ENCODE peak calls at places on chromosomes 6 and 20, in ten cellular contexts. Y is HFFc6; P is CD8-positive, alpha-beta T cell; R is GM12865; U is AG10803; N is ovary; K is RWPE2; Q is progenitor cell of endocrine pancreas; L is transverse colon; M is neural progenitor cell. J is an unnamed sample.

GRCh38 chr20:62675156-62675871 is 33.0 kb downstream of the SLCO4A1 start:
- DNase-seq in M (no peak), P (no peak), U (peak), Q (no peak), N (no peak), Y (peak), K (no peak), L (no peak), R (no peak), J (no peak)

GRCh38 chr20:8424010-8424409 is 291.9 kb downstream of the PLCB1 start:
- DNase-seq in Q (no peak), N (no peak), R (no peak), L (no peak), P (no peak), U (peak), M (no peak), Y (peak), K (no peak), J (no peak)

GRCh38 chr20:63692436-63693078 is 3.9 kb upstream of the TNFRSF6B start:
- DNase-seq in R (no peak), M (no peak), L (no peak), Y (peak), Q (no peak), K (peak), U (peak), N (peak), P (no peak), J (no peak)

GRCh38 chr20:61895016-61895415 is 170.7 kb downstream of the TAF4 start:
- DNase-seq in Q (no peak), R (no peak), K (no peak), M (no peak), Y (no peak), U (no peak), N (no peak), L (no peak), P (no peak), J (no peak)

GRCh38 chr6:166595061-166595780 is 8.7 kb upstream of the RAMACL start:
- DNase-seq in R (no peak), Q (no peak), M (no peak), L (no peak), P (no peak), U (peak), K (no peak), N (no peak), Y (peak), J (no peak)

GRCh38 chr6:119096683-119097310 is 18.3 kb upstream of the FAM184A start:
- DNase-seq in L (peak), M (no peak), K (peak), Q (no peak), R (no peak), U (peak), N (peak), P (no peak), Y (no peak), J (no peak)

GRCh38 chr20:11849270-11849920 is 68.3 kb upstream of the BTBD3 start:
- DNase-seq in K (no peak), R (no peak), P (no peak), L (no peak), Q (no peak), N (no peak), M (no peak), Y (no peak), U (peak), J (no peak)

GRCh38 chr6:52020961-52021570 is 66.3 kb downstream of the PKHD1 start:
- DNase-seq in N (no peak), P (no peak), L (no peak), Q (no peak), U (peak), K (no peak), M (peak), R (peak), Y (peak), J (no peak)

GRCh38 chr6:107629545-107630147 is 139.7 kb downstream of the SOBP start:
- DNase-seq in K (no peak), M (no peak), U (no peak), L (no peak), P (no peak), R (no peak), Q (no peak), N (no peak), Y (no peak), J (no peak)

GRCh38 chr20:22575087-22575721 is 9.2 kb downstream of the FOXA2 start:
- DNase-seq in Y (no peak), Q (no peak), M (peak), U (peak), R (peak), L (peak), P (no peak), K (no peak), N (no peak), J (no peak)

GRCh38 chr6:155829646-155830045 is 374.0 kb upstream of the NOX3 start:
- DNase-seq in M (no peak), Q (no peak), U (no peak), Y (no peak), L (no peak), R (no peak), N (no peak), P (no peak), K (no peak), J (no peak)

GRCh38 chr20:57749131-57749690 is 39.4 kb upstream of the PMEPA1 start:
- DNase-seq in K (peak), R (no peak), P (no peak), L (no peak), Y (no peak), U (no peak), M (no peak), N (peak), Q (no peak), J (no peak)

GRCh38 chr6:1479601-1480236 is 90.3 kb downstream of the FOXF2 start:
- DNase-seq in R (no peak), U (no peak), M (no peak), L (no peak), N (no peak), K (no peak), P (no peak), Y (no peak), Q (no peak), J (no peak)

GRCh38 chr6:121652726-121653623 is 217.5 kb downstream of the GJA1 start:
- DNase-seq in Y (peak), R (no peak), N (no peak), U (peak), K (no peak), M (no peak), L (peak), P (no peak), Q (no peak), J (no peak)

GRCh38 chr6:137443901-137444300 is 50.3 kb downstream of the OLIG3 start:
- DNase-seq in Y (no peak), L (no peak), K (no peak), U (no peak), N (no peak), Q (no peak), P (no peak), M (no peak), R (no peak), J (no peak)

GRCh38 chr20:34316191-34316814 is 13.1 kb upstream of the AHCY start:
- DNase-seq in K (no peak), P (no peak), M (no peak), R (no peak), Y (peak), Q (no peak), U (peak), L (no peak), N (no peak), J (no peak)

GRCh38 chr6:106608080-106608668 is 21.1 kb downstream of the RTN4IP1 start:
- DNase-seq in K (no peak), N (no peak), M (peak), R (peak), U (peak), P (no peak), Y (peak), Q (no peak), L (peak), J (no peak)

GRCh38 chr6:109308018-109308492 is 74.2 kb downstream of the CD164 start:
- DNase-seq in N (no peak), Y (peak), K (no peak), Q (no peak), P (no peak), R (no peak), M (no peak), L (peak), U (peak), J (no peak)

GRCh38 chr20:45087814-45088213 is 13.1 kb downstream of the KCNS1 start:
- DNase-seq in K (no peak), L (no peak), M (no peak), Y (peak), Q (no peak), R (no peak), U (peak), N (no peak), P (no peak), J (no peak)

GRCh38 chr6:133340557-133340956 is 99.4 kb downstream of the EYA4 start:
- DNase-seq in Q (no peak), U (no peak), P (no peak), N (no peak), M (no peak), L (no peak), Y (no peak), K (no peak), R (no peak), J (no peak)

GRCh38 chr6:166595949-166596348 is 9.5 kb upstream of the RAMACL start:
- DNase-seq in L (no peak), R (no peak), Y (no peak), Q (no peak), U (no peak), M (no peak), P (no peak), K (no peak), N (no peak), J (no peak)

GRCh38 chr6:52554684-52555280 is 22.1 kb downstream of the TRAM2 start:
- DNase-seq in K (no peak), N (no peak), Q (no peak), L (no peak), U (no peak), P (no peak), Y (no peak), M (no peak), R (no peak), J (no peak)

GRCh38 chr6:28953039-28953872 is 29.5 kb upstream of the TRIM27 start:
- DNase-seq in R (peak), N (no peak), M (peak), L (peak), U (peak), P (peak), Y (peak), K (no peak), Q (no peak), J (no peak)

GRCh38 chr6:8026800-8027199 is 37.4 kb downstream of the BLOC1S5 start:
- DNase-seq in U (no peak), N (no peak), Q (no peak), L (no peak), K (no peak), P (no peak), M (no peak), R (no peak), Y (no peak), J (no peak)

GRCh38 chr6:155050311-155050710 is 55.2 kb downstream of the TIAM2 start:
- DNase-seq in L (no peak), K (no peak), R (peak), P (no peak), U (no peak), Y (no peak), M (no peak), N (no peak), Q (no peak), J (peak)

GRCh38 chr20:49385471-49385870 is 97.0 kb downstream of the KCNB1 start:
- DNase-seq in P (no peak), Y (peak), U (peak), M (peak), L (no peak), R (peak), Q (no peak), K (no peak), N (no peak), J (no peak)

GRCh38 chr6:137861550-137862337 is 5.3 kb upstream of the TNFAIP3 start:
- DNase-seq in N (no peak), Q (no peak), M (no peak), R (no peak), P (no peak), Y (no peak), K (no peak), U (no peak), L (no peak), J (no peak)

GRCh38 chr20:2768632-2769015 is 31.8 kb downstream of the CPXM1 start:
- DNase-seq in P (no peak), U (no peak), Q (no peak), M (no peak), L (no peak), N (no peak), Y (no peak), K (no peak), R (no peak), J (no peak)

GRCh38 chr6:129488313-129488712 is 221.7 kb downstream of the ARHGAP18 start:
- DNase-seq in P (no peak), Y (no peak), M (no peak), L (no peak), N (no peak), R (no peak), U (no peak), Q (no peak), K (no peak), J (no peak)

GRCh38 chr6:114194362-114195343 is 148.2 kb downstream of the HS3ST5 start:
- DNase-seq in N (no peak), Q (no peak), L (no peak), R (no peak), Y (no peak), U (peak), K (no peak), M (no peak), P (no peak), J (no peak)

GRCh38 chr20:62122659-62123449 is 579 bp downstream of the LSM14B start:
- DNase-seq in P (peak), Y (no peak), K (peak), N (peak), L (peak), U (peak), R (peak), Q (peak), M (peak), J (peak)

GRCh38 chr6:145345094-145345493 is 390.2 kb downstream of the EPM2A start:
- DNase-seq in U (no peak), Q (no peak), K (no peak), N (no peak), Y (no peak), M (no peak), L (no peak), P (no peak), R (no peak), J (no peak)

GRCh38 chr6:167833396-167833763 is 6.7 kb downstream of the AFDN start:
- DNase-seq in R (peak), K (no peak), Y (no peak), P (no peak), N (no peak), U (no peak), Q (no peak), L (no peak), M (no peak), J (no peak)

DNA sequence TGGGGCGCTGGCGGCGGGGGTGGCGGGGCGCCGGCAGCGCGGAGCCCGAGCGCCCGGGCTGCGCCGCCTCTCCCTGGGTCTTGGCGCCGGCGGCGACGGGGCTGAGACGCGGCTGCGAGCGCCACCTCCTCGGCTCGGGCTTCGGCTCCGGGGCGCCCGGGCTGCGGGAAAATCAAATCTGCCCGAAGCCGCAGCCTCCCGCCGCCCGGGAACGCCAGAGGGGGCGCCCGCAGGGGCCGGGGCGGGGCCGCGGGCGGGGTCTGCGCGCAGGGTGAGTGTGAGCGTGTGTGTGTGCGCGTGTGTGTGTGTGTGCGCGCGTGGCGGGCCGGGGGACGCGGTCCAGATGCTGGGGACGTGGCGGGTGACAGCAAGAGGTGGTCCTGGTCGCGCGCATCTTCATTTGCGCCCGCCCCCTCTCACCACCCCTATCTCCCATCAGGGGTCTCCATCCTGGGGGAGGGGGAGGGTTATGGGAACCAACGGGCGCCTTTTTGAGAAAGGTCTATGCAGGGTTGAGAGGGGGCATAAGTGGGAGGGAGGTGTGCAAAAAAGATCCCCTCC is 655 bp upstream of the CPNE5 start:
- DNase-seq in R (peak), Y (no peak), K (no peak), L (no peak), U (no peak), P (peak), M (peak), N (peak), Q (peak), J (peak)
- TF ChIP-seq CTCF in R (no peak), Y (peak), K (peak), L (no peak), U (no peak), P (no peak), M (peak), N (no peak), Q (peak), J (no peak)

DNA sequence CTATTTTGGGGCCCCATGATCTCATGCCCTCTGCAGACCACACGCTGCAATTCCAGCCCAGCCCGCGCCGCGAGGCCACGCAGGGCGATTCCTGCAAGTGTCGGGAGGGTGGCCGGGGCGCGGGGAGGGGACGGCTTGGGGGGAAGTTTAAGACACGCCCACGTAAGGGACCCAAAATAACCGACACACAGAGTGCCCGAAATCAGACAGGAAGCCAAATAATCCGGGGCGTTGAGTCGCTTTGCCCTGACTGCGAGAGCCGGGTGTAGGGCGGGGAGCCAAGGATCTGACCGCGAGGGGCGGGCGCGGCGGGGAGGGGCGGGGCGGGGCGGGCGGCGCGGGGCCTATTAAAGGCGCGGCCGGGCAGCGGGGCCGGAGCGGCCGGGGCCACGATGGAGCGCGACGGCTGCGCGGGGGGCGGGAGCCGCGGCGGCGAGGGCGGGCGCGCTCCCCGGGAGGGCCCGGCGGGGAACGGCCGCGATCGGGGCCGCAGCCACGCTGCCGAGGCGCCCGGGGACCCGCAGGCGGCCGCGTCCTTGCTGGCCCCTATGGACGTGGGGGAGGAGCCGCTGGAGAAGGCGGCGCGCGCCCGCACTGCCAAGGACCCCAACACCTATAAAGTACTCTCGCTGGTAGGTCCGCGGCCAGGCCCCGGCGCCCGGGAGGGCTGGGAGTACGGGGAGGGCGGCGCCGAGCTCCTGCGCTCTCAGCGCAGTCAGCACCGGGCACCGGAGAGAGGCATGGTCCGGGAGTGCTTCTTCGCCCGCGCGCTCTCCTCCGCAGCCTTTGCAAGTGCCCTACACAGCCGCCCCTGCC is at the start of gene ENPP1:
- DNase-seq in K (peak), N (peak), R (peak), L (peak), U (peak), Y (peak), Q (peak), M (peak), P (peak), J (peak)
- TF ChIP-seq CTCF in K (no peak), N (no peak), R (no peak), L (peak), U (peak), Y (peak), Q (peak), M (peak), P (no peak), J (no peak)

GRCh38 chr6:117389227-117390057 is 36.3 kb downstream of the ROS1 start:
- DNase-seq in L (peak), N (no peak), Y (no peak), R (no peak), M (no peak), Q (no peak), U (no peak), P (no peak), K (no peak), J (no peak)
- TF ChIP-seq CTCF in L (no peak), N (no peak), Y (no peak), R (no peak), M (no peak), Q (no peak), U (no peak), P (no peak), K (no peak), J (no peak)

GRCh38 chr6:4775591-4776492 is at the start of gene CDYL:
- DNase-seq in U (peak), K (peak), R (peak), L (peak), M (peak), P (peak), Q (peak), N (peak), Y (peak), J (peak)
- TF ChIP-seq CTCF in U (no peak), K (peak), R (peak), L (peak), M (peak), P (no peak), Q (peak), N (no peak), Y (peak), J (no peak)

DNA sequence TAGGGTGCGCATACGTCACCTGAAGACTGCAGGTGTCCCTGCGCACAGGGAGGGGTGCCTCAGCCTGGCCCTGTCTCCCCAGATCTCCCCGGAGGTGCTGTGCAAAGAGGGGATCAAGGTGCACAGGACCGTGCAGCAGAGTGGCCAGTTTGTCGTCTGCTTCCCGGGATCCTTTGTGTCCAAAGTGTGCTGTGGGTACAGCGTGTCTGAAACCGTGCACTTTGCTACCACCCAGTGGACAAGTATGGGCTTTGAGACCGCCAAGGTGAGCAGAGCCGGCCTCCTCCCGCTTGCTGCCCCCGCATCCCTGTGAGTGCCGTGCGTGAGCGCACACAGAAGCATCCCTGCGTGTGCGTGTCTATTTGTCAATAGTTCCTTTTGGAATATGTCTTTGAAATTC is 150.7 kb downstream of the DTNBP1 start:
- DNase-seq in R (no peak), M (peak), Y (no peak), K (no peak), U (no peak), N (no peak), Q (no peak), P (no peak), L (no peak), J (no peak)
- TF ChIP-seq CTCF in R (no peak), M (peak), Y (peak), K (no peak), U (peak), N (no peak), Q (peak), P (no peak), L (no peak), J (no peak)

DNA sequence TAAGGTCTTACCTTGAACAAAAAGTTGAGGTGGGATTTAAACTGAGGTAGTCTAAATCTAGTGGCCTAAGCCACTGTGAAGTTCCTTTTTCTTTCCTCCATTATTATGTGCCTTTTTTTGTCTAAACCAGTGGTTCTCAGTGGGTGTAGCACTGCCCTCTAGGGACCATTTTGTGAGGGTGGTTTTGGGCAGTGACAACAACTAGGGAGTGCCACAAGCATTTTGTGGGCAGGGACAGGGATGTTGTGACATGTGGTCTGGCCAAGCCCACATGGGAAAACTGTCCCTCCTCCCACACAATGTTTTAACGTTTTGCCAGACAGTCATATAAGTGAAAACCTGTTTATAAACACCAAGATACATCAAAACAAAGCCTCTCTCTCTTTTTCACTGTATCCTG is 899.4 kb upstream of the FLRT3 start:
- DNase-seq in R (peak), M (peak), Q (no peak), P (no peak), U (peak), K (no peak), Y (no peak), N (no peak), L (peak), J (no peak)
- TF ChIP-seq CTCF in R (peak), M (peak), Q (peak), P (no peak), U (peak), K (peak), Y (peak), N (no peak), L (peak), J (no peak)